ENCODE peak calls at places on chromosomes 16 and 17, in six cellular contexts. F, H, I, O, Z and G are unnamed samples.

GRCh38 chr17:82384730-82385429 is 13.3 kb downstream of the UTS2R start:
- DNase-seq in O (peak; percentile 86), F (peak; percentile 73), H (peak; percentile 24), I (peak; percentile 80), Z (peak; percentile 49), G (peak; percentile 38)

GRCh38 chr16:19094542-19095365 is 19.0 kb upstream of the ITPRIPL2 start:
- DNase-seq in F (no peak), Z (no peak), H (no peak), I (no peak), O (no peak), G (no peak)

GRCh38 chr16:85418978-85419491 is 194.1 kb upstream of the GSE1 start:
- DNase-seq in H (no peak), I (peak; percentile 15), F (no peak), Z (no peak), O (no peak), G (peak; percentile 84)

GRCh38 chr17:39740357-39741111 is 2.8 kb downstream of the GRB7 start:
- DNase-seq in O (no peak), H (no peak), I (peak; percentile 53), F (no peak), Z (peak; percentile 47), G (no peak)

GRCh38 chr17:48601528-48602430 is 3.0 kb downstream of the HOXB6 start:
- DNase-seq in F (no peak), H (no peak), Z (peak; percentile 79), O (no peak), I (no peak), G (no peak)

GRCh38 chr16:79250457-79251098 is 350.0 kb downstream of the MAF start:
- DNase-seq in F (no peak), O (no peak), Z (no peak), I (no peak), H (no peak), G (no peak)

GRCh38 chr16:62041401-62041800 is 5.2 kb upstream of the CDH8 start:
- DNase-seq in O (no peak), H (peak; percentile 5), Z (peak; percentile 26), F (peak; percentile 26), I (no peak), G (peak; percentile 0)

GRCh38 chr17:27236710-27237315 is 57.1 kb upstream of the WSB1 start:
- DNase-seq in I (peak; percentile 65), F (peak; percentile 91), H (no peak), O (peak; percentile 65), Z (peak; percentile 44), G (peak; percentile 62)

GRCh38 chr17:73269791-73270190 is 8.1 kb upstream of the CPSF4L start:
- DNase-seq in F (no peak), O (no peak), H (no peak), I (no peak), Z (no peak), G (no peak)

GRCh38 chr17:40121886-40122465 is at the start of gene MSL1:
- DNase-seq in O (peak; percentile 88), F (peak; percentile 90), I (peak; percentile 84), Z (peak; percentile 46), H (no peak), G (peak; percentile 51)